ENCODE peak calls at places on chromosome 16, in ten cellular contexts. One of them, this sample, is unnamed.

GRCh38 chr16:83552193-83552592 is 255.6 kb upstream of the HSBP1 start:
- DNase-seq in uterus: no peak
- DNase-seq in activated CD4-positive, alpha-beta T cell treated with anti-CD3 and anti-CD28 coated beads, Interleukin-2, amount 50 U/mL, for 1 hour: no peak
- DNase-seq in stimulated activated CD4-positive, alpha-beta T cell treated with anti-CD3 and anti-CD28 coated beads, Interleukin-12 subunit alpha, Interleukin-12 subunit beta, amount 100 ng/mL, for 48 hours: no peak
- DNase-seq in GDM1: no peak
- DNase-seq in mesendoderm: no peak
- DNase-seq in heart left ventricle: no peak
- DNase-seq in adrenal gland: no peak
- DNase-seq in activated naive CD8-positive, alpha-beta T cell treated with anti-CD3 and anti-CD28 coated beads for 36 hours: no peak
- DNase-seq in AG20443: peak; percentile 15
- DNase-seq in this sample: no peak

GRCh38 chr16:3431779-3432219 is 11.5 kb downstream of the ZNF597 start:
- DNase-seq in uterus: peak; percentile 21
- DNase-seq in activated CD4-positive, alpha-beta T cell treated with anti-CD3 and anti-CD28 coated beads, Interleukin-2, amount 50 U/mL, for 1 hour: no peak
- DNase-seq in stimulated activated CD4-positive, alpha-beta T cell treated with anti-CD3 and anti-CD28 coated beads, Interleukin-12 subunit alpha, Interleukin-12 subunit beta, amount 100 ng/mL, for 48 hours: peak; percentile 53
- DNase-seq in GDM1: no peak
- DNase-seq in mesendoderm: no peak
- DNase-seq in heart left ventricle: peak; percentile 32
- DNase-seq in adrenal gland: peak; percentile 72
- DNase-seq in activated naive CD8-positive, alpha-beta T cell treated with anti-CD3 and anti-CD28 coated beads for 36 hours: peak; percentile 73
- DNase-seq in AG20443: peak; percentile 50
- DNase-seq in this sample: peak; percentile 98

GRCh38 chr16:3665508-3665907 is 11.0 kb downstream of the DNASE1 start:
- DNase-seq in uterus: no peak
- DNase-seq in activated CD4-positive, alpha-beta T cell treated with anti-CD3 and anti-CD28 coated beads, Interleukin-2, amount 50 U/mL, for 1 hour: peak; percentile 38
- DNase-seq in stimulated activated CD4-positive, alpha-beta T cell treated with anti-CD3 and anti-CD28 coated beads, Interleukin-12 subunit alpha, Interleukin-12 subunit beta, amount 100 ng/mL, for 48 hours: no peak
- DNase-seq in GDM1: no peak
- DNase-seq in mesendoderm: no peak
- DNase-seq in heart left ventricle: no peak
- DNase-seq in adrenal gland: no peak
- DNase-seq in activated naive CD8-positive, alpha-beta T cell treated with anti-CD3 and anti-CD28 coated beads for 36 hours: peak; percentile 32
- DNase-seq in AG20443: no peak
- DNase-seq in this sample: no peak

GRCh38 chr16:20905576-20905975 is 5.0 kb downstream of the LYRM1 start:
- DNase-seq in uterus: no peak
- DNase-seq in activated CD4-positive, alpha-beta T cell treated with anti-CD3 and anti-CD28 coated beads, Interleukin-2, amount 50 U/mL, for 1 hour: no peak
- DNase-seq in stimulated activated CD4-positive, alpha-beta T cell treated with anti-CD3 and anti-CD28 coated beads, Interleukin-12 subunit alpha, Interleukin-12 subunit beta, amount 100 ng/mL, for 48 hours: no peak
- DNase-seq in GDM1: no peak
- DNase-seq in mesendoderm: no peak
- DNase-seq in heart left ventricle: no peak
- DNase-seq in adrenal gland: no peak
- DNase-seq in activated naive CD8-positive, alpha-beta T cell treated with anti-CD3 and anti-CD28 coated beads for 36 hours: no peak
- DNase-seq in AG20443: no peak
- DNase-seq in this sample: no peak

GRCh38 chr16:68512183-68512582 is 26.9 kb upstream of the ZFP90 start:
- DNase-seq in uterus: no peak
- DNase-seq in activated CD4-positive, alpha-beta T cell treated with anti-CD3 and anti-CD28 coated beads, Interleukin-2, amount 50 U/mL, for 1 hour: no peak
- DNase-seq in stimulated activated CD4-positive, alpha-beta T cell treated with anti-CD3 and anti-CD28 coated beads, Interleukin-12 subunit alpha, Interleukin-12 subunit beta, amount 100 ng/mL, for 48 hours: no peak
- DNase-seq in GDM1: no peak
- DNase-seq in mesendoderm: no peak
- DNase-seq in heart left ventricle: no peak
- DNase-seq in adrenal gland: no peak
- DNase-seq in activated naive CD8-positive, alpha-beta T cell treated with anti-CD3 and anti-CD28 coated beads for 36 hours: no peak
- DNase-seq in AG20443: no peak
- DNase-seq in this sample: no peak

GRCh38 chr16:75929056-75929455 is 202.8 kb upstream of the CPHXL start:
- DNase-seq in uterus: no peak
- DNase-seq in activated CD4-positive, alpha-beta T cell treated with anti-CD3 and anti-CD28 coated beads, Interleukin-2, amount 50 U/mL, for 1 hour: no peak
- DNase-seq in stimulated activated CD4-positive, alpha-beta T cell treated with anti-CD3 and anti-CD28 coated beads, Interleukin-12 subunit alpha, Interleukin-12 subunit beta, amount 100 ng/mL, for 48 hours: no peak
- DNase-seq in GDM1: no peak
- DNase-seq in mesendoderm: no peak
- DNase-seq in heart left ventricle: no peak
- DNase-seq in adrenal gland: no peak
- DNase-seq in activated naive CD8-positive, alpha-beta T cell treated with anti-CD3 and anti-CD28 coated beads for 36 hours: no peak
- DNase-seq in AG20443: no peak
- DNase-seq in this sample: no peak

GRCh38 chr16:85017151-85017550 is 5.8 kb upstream of the ZDHHC7 start:
- DNase-seq in uterus: no peak
- DNase-seq in activated CD4-positive, alpha-beta T cell treated with anti-CD3 and anti-CD28 coated beads, Interleukin-2, amount 50 U/mL, for 1 hour: no peak
- DNase-seq in stimulated activated CD4-positive, alpha-beta T cell treated with anti-CD3 and anti-CD28 coated beads, Interleukin-12 subunit alpha, Interleukin-12 subunit beta, amount 100 ng/mL, for 48 hours: peak; percentile 24
- DNase-seq in GDM1: no peak
- DNase-seq in mesendoderm: no peak
- DNase-seq in heart left ventricle: no peak
- DNase-seq in adrenal gland: no peak
- DNase-seq in activated naive CD8-positive, alpha-beta T cell treated with anti-CD3 and anti-CD28 coated beads for 36 hours: peak; percentile 36
- DNase-seq in AG20443: no peak
- DNase-seq in this sample: no peak

GRCh38 chr16:21608647-21609328 is 9.4 kb downstream of the METTL9 start:
- DNase-seq in uterus: no peak
- DNase-seq in activated CD4-positive, alpha-beta T cell treated with anti-CD3 and anti-CD28 coated beads, Interleukin-2, amount 50 U/mL, for 1 hour: no peak
- DNase-seq in stimulated activated CD4-positive, alpha-beta T cell treated with anti-CD3 and anti-CD28 coated beads, Interleukin-12 subunit alpha, Interleukin-12 subunit beta, amount 100 ng/mL, for 48 hours: no peak
- DNase-seq in GDM1: peak; percentile 47
- DNase-seq in mesendoderm: no peak
- DNase-seq in heart left ventricle: no peak
- DNase-seq in adrenal gland: no peak
- DNase-seq in activated naive CD8-positive, alpha-beta T cell treated with anti-CD3 and anti-CD28 coated beads for 36 hours: peak; percentile 21
- DNase-seq in AG20443: no peak
- DNase-seq in this sample: no peak

GRCh38 chr16:14303182-14303618 is 232.1 kb downstream of the MRTFB start:
- DNase-seq in uterus: no peak
- DNase-seq in activated CD4-positive, alpha-beta T cell treated with anti-CD3 and anti-CD28 coated beads, Interleukin-2, amount 50 U/mL, for 1 hour: no peak
- DNase-seq in stimulated activated CD4-positive, alpha-beta T cell treated with anti-CD3 and anti-CD28 coated beads, Interleukin-12 subunit alpha, Interleukin-12 subunit beta, amount 100 ng/mL, for 48 hours: no peak
- DNase-seq in GDM1: no peak
- DNase-seq in mesendoderm: peak; percentile 29
- DNase-seq in heart left ventricle: no peak
- DNase-seq in adrenal gland: peak; percentile 34
- DNase-seq in activated naive CD8-positive, alpha-beta T cell treated with anti-CD3 and anti-CD28 coated beads for 36 hours: no peak
- DNase-seq in AG20443: no peak
- DNase-seq in this sample: no peak

GRCh38 chr16:75097941-75098897 is 18.4 kb downstream of the LDHD start:
- DNase-seq in uterus: no peak
- DNase-seq in activated CD4-positive, alpha-beta T cell treated with anti-CD3 and anti-CD28 coated beads, Interleukin-2, amount 50 U/mL, for 1 hour: peak; percentile 66
- DNase-seq in stimulated activated CD4-positive, alpha-beta T cell treated with anti-CD3 and anti-CD28 coated beads, Interleukin-12 subunit alpha, Interleukin-12 subunit beta, amount 100 ng/mL, for 48 hours: peak; percentile 66
- DNase-seq in GDM1: no peak
- DNase-seq in mesendoderm: no peak
- DNase-seq in heart left ventricle: no peak
- DNase-seq in adrenal gland: peak; percentile 59
- DNase-seq in activated naive CD8-positive, alpha-beta T cell treated with anti-CD3 and anti-CD28 coated beads for 36 hours: peak; percentile 82
- DNase-seq in AG20443: no peak
- DNase-seq in this sample: no peak

GRCh38 chr16:12298285-12298684 is 321.8 kb downstream of the SNX29 start:
- DNase-seq in uterus: no peak
- DNase-seq in activated CD4-positive, alpha-beta T cell treated with anti-CD3 and anti-CD28 coated beads, Interleukin-2, amount 50 U/mL, for 1 hour: no peak
- DNase-seq in stimulated activated CD4-positive, alpha-beta T cell treated with anti-CD3 and anti-CD28 coated beads, Interleukin-12 subunit alpha, Interleukin-12 subunit beta, amount 100 ng/mL, for 48 hours: no peak
- DNase-seq in GDM1: no peak
- DNase-seq in mesendoderm: no peak
- DNase-seq in heart left ventricle: no peak
- DNase-seq in adrenal gland: no peak
- DNase-seq in activated naive CD8-positive, alpha-beta T cell treated with anti-CD3 and anti-CD28 coated beads for 36 hours: no peak
- DNase-seq in AG20443: no peak
- DNase-seq in this sample: no peak

GRCh38 chr16:10562361-10562899 is 18.0 kb downstream of the EMP2 start:
- DNase-seq in uterus: no peak
- DNase-seq in activated CD4-positive, alpha-beta T cell treated with anti-CD3 and anti-CD28 coated beads, Interleukin-2, amount 50 U/mL, for 1 hour: no peak
- DNase-seq in stimulated activated CD4-positive, alpha-beta T cell treated with anti-CD3 and anti-CD28 coated beads, Interleukin-12 subunit alpha, Interleukin-12 subunit beta, amount 100 ng/mL, for 48 hours: no peak
- DNase-seq in GDM1: no peak
- DNase-seq in mesendoderm: no peak
- DNase-seq in heart left ventricle: no peak
- DNase-seq in adrenal gland: no peak
- DNase-seq in activated naive CD8-positive, alpha-beta T cell treated with anti-CD3 and anti-CD28 coated beads for 36 hours: no peak
- DNase-seq in AG20443: no peak
- DNase-seq in this sample: no peak

GRCh38 chr16:85639529-85640253 is 26.6 kb downstream of the GSE1 start:
- DNase-seq in uterus: no peak
- DNase-seq in activated CD4-positive, alpha-beta T cell treated with anti-CD3 and anti-CD28 coated beads, Interleukin-2, amount 50 U/mL, for 1 hour: no peak
- DNase-seq in stimulated activated CD4-positive, alpha-beta T cell treated with anti-CD3 and anti-CD28 coated beads, Interleukin-12 subunit alpha, Interleukin-12 subunit beta, amount 100 ng/mL, for 48 hours: no peak
- DNase-seq in GDM1: no peak
- DNase-seq in mesendoderm: no peak
- DNase-seq in heart left ventricle: peak; percentile 78
- DNase-seq in adrenal gland: peak; percentile 92
- DNase-seq in activated naive CD8-positive, alpha-beta T cell treated with anti-CD3 and anti-CD28 coated beads for 36 hours: no peak
- DNase-seq in AG20443: peak; percentile 63
- DNase-seq in this sample: no peak

GRCh38 chr16:78499399-78499798 is 399.9 kb downstream of the WWOX start:
- DNase-seq in uterus: no peak
- DNase-seq in activated CD4-positive, alpha-beta T cell treated with anti-CD3 and anti-CD28 coated beads, Interleukin-2, amount 50 U/mL, for 1 hour: no peak
- DNase-seq in stimulated activated CD4-positive, alpha-beta T cell treated with anti-CD3 and anti-CD28 coated beads, Interleukin-12 subunit alpha, Interleukin-12 subunit beta, amount 100 ng/mL, for 48 hours: no peak
- DNase-seq in GDM1: no peak
- DNase-seq in mesendoderm: no peak
- DNase-seq in heart left ventricle: no peak
- DNase-seq in adrenal gland: no peak
- DNase-seq in activated naive CD8-positive, alpha-beta T cell treated with anti-CD3 and anti-CD28 coated beads for 36 hours: no peak
- DNase-seq in AG20443: no peak
- DNase-seq in this sample: no peak

GRCh38 chr16:82092711-82093110 is 57.7 kb downstream of the HSD17B2 start:
- DNase-seq in uterus: no peak
- DNase-seq in activated CD4-positive, alpha-beta T cell treated with anti-CD3 and anti-CD28 coated beads, Interleukin-2, amount 50 U/mL, for 1 hour: no peak
- DNase-seq in stimulated activated CD4-positive, alpha-beta T cell treated with anti-CD3 and anti-CD28 coated beads, Interleukin-12 subunit alpha, Interleukin-12 subunit beta, amount 100 ng/mL, for 48 hours: no peak
- DNase-seq in GDM1: no peak
- DNase-seq in mesendoderm: peak; percentile 32
- DNase-seq in heart left ventricle: no peak
- DNase-seq in adrenal gland: no peak
- DNase-seq in activated naive CD8-positive, alpha-beta T cell treated with anti-CD3 and anti-CD28 coated beads for 36 hours: no peak
- DNase-seq in AG20443: no peak
- DNase-seq in this sample: no peak

GRCh38 chr16:4700997-4701743 is 7.8 kb downstream of the NUDT16L1 start:
- DNase-seq in uterus: no peak
- DNase-seq in activated CD4-positive, alpha-beta T cell treated with anti-CD3 and anti-CD28 coated beads, Interleukin-2, amount 50 U/mL, for 1 hour: no peak
- DNase-seq in stimulated activated CD4-positive, alpha-beta T cell treated with anti-CD3 and anti-CD28 coated beads, Interleukin-12 subunit alpha, Interleukin-12 subunit beta, amount 100 ng/mL, for 48 hours: no peak
- DNase-seq in GDM1: no peak
- DNase-seq in mesendoderm: no peak
- DNase-seq in heart left ventricle: peak; percentile 35
- DNase-seq in adrenal gland: no peak
- DNase-seq in activated naive CD8-positive, alpha-beta T cell treated with anti-CD3 and anti-CD28 coated beads for 36 hours: no peak
- DNase-seq in AG20443: no peak
- DNase-seq in this sample: no peak

GRCh38 chr16:52271088-52271487 is 275.9 kb downstream of the TOX3 start:
- DNase-seq in uterus: no peak
- DNase-seq in activated CD4-positive, alpha-beta T cell treated with anti-CD3 and anti-CD28 coated beads, Interleukin-2, amount 50 U/mL, for 1 hour: no peak
- DNase-seq in stimulated activated CD4-positive, alpha-beta T cell treated with anti-CD3 and anti-CD28 coated beads, Interleukin-12 subunit alpha, Interleukin-12 subunit beta, amount 100 ng/mL, for 48 hours: no peak
- DNase-seq in GDM1: no peak
- DNase-seq in mesendoderm: no peak
- DNase-seq in heart left ventricle: no peak
- DNase-seq in adrenal gland: no peak
- DNase-seq in activated naive CD8-positive, alpha-beta T cell treated with anti-CD3 and anti-CD28 coated beads for 36 hours: no peak
- DNase-seq in AG20443: no peak
- DNase-seq in this sample: no peak

GRCh38 chr16:58186176-58186944 is 11.5 kb downstream of the CSNK2A2 start:
- DNase-seq in uterus: no peak
- DNase-seq in activated CD4-positive, alpha-beta T cell treated with anti-CD3 and anti-CD28 coated beads, Interleukin-2, amount 50 U/mL, for 1 hour: no peak
- DNase-seq in stimulated activated CD4-positive, alpha-beta T cell treated with anti-CD3 and anti-CD28 coated beads, Interleukin-12 subunit alpha, Interleukin-12 subunit beta, amount 100 ng/mL, for 48 hours: no peak
- DNase-seq in GDM1: no peak
- DNase-seq in mesendoderm: no peak
- DNase-seq in heart left ventricle: no peak
- DNase-seq in adrenal gland: no peak
- DNase-seq in activated naive CD8-positive, alpha-beta T cell treated with anti-CD3 and anti-CD28 coated beads for 36 hours: no peak
- DNase-seq in AG20443: no peak
- DNase-seq in this sample: no peak

GRCh38 chr16:11240636-11241473 is 15.1 kb downstream of the SOCS1 start:
- DNase-seq in uterus: no peak
- DNase-seq in activated CD4-positive, alpha-beta T cell treated with anti-CD3 and anti-CD28 coated beads, Interleukin-2, amount 50 U/mL, for 1 hour: no peak
- DNase-seq in stimulated activated CD4-positive, alpha-beta T cell treated with anti-CD3 and anti-CD28 coated beads, Interleukin-12 subunit alpha, Interleukin-12 subunit beta, amount 100 ng/mL, for 48 hours: no peak
- DNase-seq in GDM1: no peak
- DNase-seq in mesendoderm: no peak
- DNase-seq in heart left ventricle: peak; percentile 48
- DNase-seq in adrenal gland: no peak
- DNase-seq in activated naive CD8-positive, alpha-beta T cell treated with anti-CD3 and anti-CD28 coated beads for 36 hours: no peak
- DNase-seq in AG20443: no peak
- DNase-seq in this sample: no peak

GRCh38 chr16:75614247-75614897 is 8.7 kb downstream of the ADAT1 start:
- DNase-seq in uterus: no peak
- DNase-seq in activated CD4-positive, alpha-beta T cell treated with anti-CD3 and anti-CD28 coated beads, Interleukin-2, amount 50 U/mL, for 1 hour: no peak
- DNase-seq in stimulated activated CD4-positive, alpha-beta T cell treated with anti-CD3 and anti-CD28 coated beads, Interleukin-12 subunit alpha, Interleukin-12 subunit beta, amount 100 ng/mL, for 48 hours: no peak
- DNase-seq in GDM1: no peak
- DNase-seq in mesendoderm: no peak
- DNase-seq in heart left ventricle: no peak
- DNase-seq in adrenal gland: no peak
- DNase-seq in activated naive CD8-positive, alpha-beta T cell treated with anti-CD3 and anti-CD28 coated beads for 36 hours: no peak
- DNase-seq in AG20443: no peak
- DNase-seq in this sample: no peak

GRCh38 chr16:1791943-1792812 is 1.3 kb downstream of the IGFALS start:
- DNase-seq in uterus: no peak
- DNase-seq in activated CD4-positive, alpha-beta T cell treated with anti-CD3 and anti-CD28 coated beads, Interleukin-2, amount 50 U/mL, for 1 hour: no peak
- DNase-seq in stimulated activated CD4-positive, alpha-beta T cell treated with anti-CD3 and anti-CD28 coated beads, Interleukin-12 subunit alpha, Interleukin-12 subunit beta, amount 100 ng/mL, for 48 hours: no peak
- DNase-seq in GDM1: no peak
- DNase-seq in mesendoderm: no peak
- DNase-seq in heart left ventricle: no peak
- DNase-seq in adrenal gland: no peak
- DNase-seq in activated naive CD8-positive, alpha-beta T cell treated with anti-CD3 and anti-CD28 coated beads for 36 hours: no peak
- DNase-seq in AG20443: no peak
- DNase-seq in this sample: no peak

GRCh38 chr16:67833035-67833417 is 9.1 kb upstream of the THAP11 start:
- DNase-seq in uterus: no peak
- DNase-seq in activated CD4-positive, alpha-beta T cell treated with anti-CD3 and anti-CD28 coated beads, Interleukin-2, amount 50 U/mL, for 1 hour: no peak
- DNase-seq in stimulated activated CD4-positive, alpha-beta T cell treated with anti-CD3 and anti-CD28 coated beads, Interleukin-12 subunit alpha, Interleukin-12 subunit beta, amount 100 ng/mL, for 48 hours: no peak
- DNase-seq in GDM1: no peak
- DNase-seq in mesendoderm: no peak
- DNase-seq in heart left ventricle: no peak
- DNase-seq in adrenal gland: no peak
- DNase-seq in activated naive CD8-positive, alpha-beta T cell treated with anti-CD3 and anti-CD28 coated beads for 36 hours: no peak
- DNase-seq in AG20443: peak; percentile 89
- DNase-seq in this sample: no peak

GRCh38 chr16:85347213-85347591 is 234.9 kb upstream of the CIBAR2 start:
- DNase-seq in uterus: no peak
- DNase-seq in activated CD4-positive, alpha-beta T cell treated with anti-CD3 and anti-CD28 coated beads, Interleukin-2, amount 50 U/mL, for 1 hour: no peak
- DNase-seq in stimulated activated CD4-positive, alpha-beta T cell treated with anti-CD3 and anti-CD28 coated beads, Interleukin-12 subunit alpha, Interleukin-12 subunit beta, amount 100 ng/mL, for 48 hours: no peak
- DNase-seq in GDM1: peak; percentile 17
- DNase-seq in mesendoderm: peak; percentile 54
- DNase-seq in heart left ventricle: no peak
- DNase-seq in adrenal gland: peak; percentile 50
- DNase-seq in activated naive CD8-positive, alpha-beta T cell treated with anti-CD3 and anti-CD28 coated beads for 36 hours: no peak
- DNase-seq in AG20443: peak; percentile 52
- DNase-seq in this sample: no peak

GRCh38 chr16:67170168-67170947 is at the start of gene NOL3:
- DNase-seq in uterus: peak; percentile 83
- DNase-seq in activated CD4-positive, alpha-beta T cell treated with anti-CD3 and anti-CD28 coated beads, Interleukin-2, amount 50 U/mL, for 1 hour: no peak
- DNase-seq in stimulated activated CD4-positive, alpha-beta T cell treated with anti-CD3 and anti-CD28 coated beads, Interleukin-12 subunit alpha, Interleukin-12 subunit beta, amount 100 ng/mL, for 48 hours: no peak
- DNase-seq in GDM1: no peak
- DNase-seq in mesendoderm: peak; percentile 90
- DNase-seq in heart left ventricle: peak; percentile 88
- DNase-seq in adrenal gland: peak; percentile 90
- DNase-seq in activated naive CD8-positive, alpha-beta T cell treated with anti-CD3 and anti-CD28 coated beads for 36 hours: peak; percentile 49
- DNase-seq in AG20443: peak; percentile 82
- DNase-seq in this sample: peak; percentile 67

GRCh38 chr16:29231231-29231630 is 175.3 kb downstream of the NPIPB11 start:
- DNase-seq in uterus: no peak
- DNase-seq in activated CD4-positive, alpha-beta T cell treated with anti-CD3 and anti-CD28 coated beads, Interleukin-2, amount 50 U/mL, for 1 hour: no peak
- DNase-seq in stimulated activated CD4-positive, alpha-beta T cell treated with anti-CD3 and anti-CD28 coated beads, Interleukin-12 subunit alpha, Interleukin-12 subunit beta, amount 100 ng/mL, for 48 hours: no peak
- DNase-seq in GDM1: no peak
- DNase-seq in mesendoderm: no peak
- DNase-seq in heart left ventricle: no peak
- DNase-seq in adrenal gland: no peak
- DNase-seq in activated naive CD8-positive, alpha-beta T cell treated with anti-CD3 and anti-CD28 coated beads for 36 hours: no peak
- DNase-seq in AG20443: peak; percentile 32
- DNase-seq in this sample: no peak

GRCh38 chr16:57871457-57871856 is 69.2 kb upstream of the KIFC3 start:
- DNase-seq in uterus: no peak
- DNase-seq in activated CD4-positive, alpha-beta T cell treated with anti-CD3 and anti-CD28 coated beads, Interleukin-2, amount 50 U/mL, for 1 hour: no peak
- DNase-seq in stimulated activated CD4-positive, alpha-beta T cell treated with anti-CD3 and anti-CD28 coated beads, Interleukin-12 subunit alpha, Interleukin-12 subunit beta, amount 100 ng/mL, for 48 hours: no peak
- DNase-seq in GDM1: no peak
- DNase-seq in mesendoderm: no peak
- DNase-seq in heart left ventricle: no peak
- DNase-seq in adrenal gland: no peak
- DNase-seq in activated naive CD8-positive, alpha-beta T cell treated with anti-CD3 and anti-CD28 coated beads for 36 hours: no peak
- DNase-seq in AG20443: peak; percentile 58
- DNase-seq in this sample: no peak

GRCh38 chr16:1792836-1793577 is 498 bp downstream of the IGFALS start:
- DNase-seq in uterus: no peak
- DNase-seq in activated CD4-positive, alpha-beta T cell treated with anti-CD3 and anti-CD28 coated beads, Interleukin-2, amount 50 U/mL, for 1 hour: no peak
- DNase-seq in stimulated activated CD4-positive, alpha-beta T cell treated with anti-CD3 and anti-CD28 coated beads, Interleukin-12 subunit alpha, Interleukin-12 subunit beta, amount 100 ng/mL, for 48 hours: no peak
- DNase-seq in GDM1: no peak
- DNase-seq in mesendoderm: no peak
- DNase-seq in heart left ventricle: no peak
- DNase-seq in adrenal gland: no peak
- DNase-seq in activated naive CD8-positive, alpha-beta T cell treated with anti-CD3 and anti-CD28 coated beads for 36 hours: no peak
- DNase-seq in AG20443: no peak
- DNase-seq in this sample: no peak

This sample was measured in CMK.